ENCODE peak calls at places on chromosomes 2 and 18, in nine cellular contexts. Z is transverse colon, R is K562, H is stomach, P is A549, W is tibial nerve, L is ovary, S is sigmoid colon, D is suprapubic skin. G is an unnamed sample. For H3K4me1, the result is how much of the 10 kb centered on the place peaks cover.

GRCh38 chr2:126898636-126899035 is at the start of gene TEX51:
- DNase-seq in Z (no peak), R (no peak), H (peak), P (no peak), W (no peak), L (no peak), S (no peak), D (no peak), G (no peak)

GRCh38 chr2:121272596-121272995 is 12.4 kb downstream of the TFCP2L1 start:
- DNase-seq in Z (no peak), R (no peak), H (no peak), P (no peak), W (no peak), L (no peak), S (peak), D (peak), G (no peak)

GRCh38 chr2:37566517-37566961 is 104.9 kb downstream of the CDC42EP3 start:
- DNase-seq in Z (no peak), R (no peak), H (no peak), P (no peak), W (peak), L (no peak), S (no peak), D (no peak), G (no peak)

GRCh38 chr2:219551412-219551811 is 7.6 kb downstream of the TMEM198 start:
- DNase-seq in Z (no peak), R (peak), H (no peak), P (no peak), W (no peak), L (peak), S (no peak), D (no peak), G (no peak)

GRCh38 chr2:88729061-88729745 is 37.7 kb downstream of the RPIA start:
- DNase-seq in Z (no peak), R (no peak), H (no peak), P (no peak), W (no peak), L (no peak), S (no peak), D (no peak), G (no peak)

GRCh38 chr2:44713170-44713569 is 228.3 kb upstream of the SIX3 start:
- DNase-seq in Z (peak), R (no peak), H (no peak), P (no peak), W (no peak), L (no peak), S (no peak), D (no peak), G (no peak)

GRCh38 chr18:75544496-75544895 is 117.0 kb upstream of the SMIM21 start:
- DNase-seq in Z (no peak), R (no peak), H (no peak), P (no peak), W (no peak), L (no peak), S (no peak), D (no peak), G (no peak)

GRCh38 chr2:76295762-76296161 is 585.0 kb upstream of the GCFC2 start:
- DNase-seq in Z (no peak), R (no peak), H (no peak), P (no peak), W (no peak), L (no peak), S (no peak), D (no peak), G (no peak)

GRCh38 chr2:30266051-30266621 is 34.8 kb downstream of the LBH start:
- DNase-seq in Z (peak), R (no peak), H (peak), P (no peak), W (no peak), L (no peak), S (no peak), D (no peak), G (peak)

GRCh38 chr2:172922294-172922693 is 153.4 kb upstream of the MAP3K20 start:
- DNase-seq in Z (no peak), R (no peak), H (no peak), P (no peak), W (no peak), L (no peak), S (no peak), D (no peak), G (no peak)

GRCh38 chr2:172924070-172924469 is 151.6 kb upstream of the MAP3K20 start:
- DNase-seq in Z (no peak), R (no peak), H (no peak), P (no peak), W (no peak), L (no peak), S (no peak), D (no peak), G (no peak)

GRCh38 chr2:172919732-172920131 is 155.9 kb upstream of the MAP3K20 start:
- DNase-seq in Z (no peak), R (no peak), H (no peak), P (no peak), W (no peak), L (no peak), S (no peak), D (no peak), G (no peak)

GRCh38 chr2:172925600-172925999 is 150.0 kb upstream of the MAP3K20 start:
- DNase-seq in Z (no peak), R (no peak), H (no peak), P (no peak), W (no peak), L (no peak), S (no peak), D (no peak), G (no peak)

DNA sequence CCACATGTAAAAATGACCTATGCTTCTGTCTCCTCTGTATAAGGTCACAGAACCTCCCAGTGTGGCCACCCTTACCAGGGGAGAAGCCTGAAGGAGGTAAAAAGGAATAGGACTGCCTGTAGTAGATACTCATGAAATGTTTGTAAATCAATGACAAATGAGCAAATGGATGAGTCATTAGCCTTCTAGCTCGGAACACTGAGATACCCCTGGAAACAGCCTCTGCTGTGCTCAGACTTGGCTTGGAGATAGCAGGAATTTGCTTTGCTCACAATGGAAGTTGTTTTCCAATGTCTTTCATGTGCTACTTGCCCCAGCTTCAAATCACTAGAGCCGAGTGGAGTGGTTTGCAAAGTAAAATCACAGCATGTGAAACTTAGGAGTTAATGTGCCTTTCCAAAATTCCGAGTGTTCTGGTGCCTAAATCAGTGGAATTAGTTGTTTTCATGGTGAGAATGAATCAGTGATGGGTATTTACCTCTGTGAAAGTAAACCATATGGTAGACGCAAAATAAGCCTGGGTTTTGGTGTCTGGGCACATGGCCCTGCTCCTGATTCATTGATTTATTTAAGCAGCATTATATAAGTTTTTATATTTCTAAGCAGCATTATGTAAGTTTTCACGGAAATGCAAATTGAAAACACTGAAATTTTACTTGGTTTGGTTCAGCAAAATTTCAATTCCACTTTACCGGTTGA is 154.0 kb upstream of the MAP3K20 start:
- DNase-seq in Z (no peak), R (no peak), H (no peak), P (no peak), W (no peak), L (no peak), S (no peak), D (no peak), G (no peak)
- TF ChIP-seq EP300 in Z (no peak), R (no peak), H (no peak), P (no peak), W (no peak), L (no peak), S (no peak), D (no peak), G (no peak)

DNA sequence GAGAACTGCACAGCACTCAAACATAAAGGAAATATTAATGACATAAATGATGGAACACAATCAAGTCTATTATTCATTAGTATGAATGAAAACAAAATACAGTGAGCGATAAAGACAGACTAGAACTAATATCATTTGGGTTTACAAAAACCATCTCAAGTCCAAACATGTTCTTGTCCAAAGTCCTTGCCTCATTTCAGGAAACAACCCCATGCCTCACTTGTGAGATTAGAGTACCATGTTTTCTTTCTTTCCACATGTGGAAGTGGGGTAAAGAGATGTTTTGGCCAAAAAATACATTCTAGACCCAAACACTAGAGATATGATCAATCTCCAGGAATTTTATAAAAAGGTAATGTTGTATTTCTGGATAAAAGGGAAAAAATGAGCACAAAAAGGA is 53.3 kb upstream of the NFE2L2 start:
- DNase-seq in Z (no peak), R (no peak), H (no peak), P (no peak), W (no peak), L (no peak), S (no peak), D (no peak), G (no peak)
- H3K4me1 ChIP-seq in Z (under half), R (under half), H (under half), P (under half), W (under half), L (under half), S (under half), D (under half), G (under half)

DNA sequence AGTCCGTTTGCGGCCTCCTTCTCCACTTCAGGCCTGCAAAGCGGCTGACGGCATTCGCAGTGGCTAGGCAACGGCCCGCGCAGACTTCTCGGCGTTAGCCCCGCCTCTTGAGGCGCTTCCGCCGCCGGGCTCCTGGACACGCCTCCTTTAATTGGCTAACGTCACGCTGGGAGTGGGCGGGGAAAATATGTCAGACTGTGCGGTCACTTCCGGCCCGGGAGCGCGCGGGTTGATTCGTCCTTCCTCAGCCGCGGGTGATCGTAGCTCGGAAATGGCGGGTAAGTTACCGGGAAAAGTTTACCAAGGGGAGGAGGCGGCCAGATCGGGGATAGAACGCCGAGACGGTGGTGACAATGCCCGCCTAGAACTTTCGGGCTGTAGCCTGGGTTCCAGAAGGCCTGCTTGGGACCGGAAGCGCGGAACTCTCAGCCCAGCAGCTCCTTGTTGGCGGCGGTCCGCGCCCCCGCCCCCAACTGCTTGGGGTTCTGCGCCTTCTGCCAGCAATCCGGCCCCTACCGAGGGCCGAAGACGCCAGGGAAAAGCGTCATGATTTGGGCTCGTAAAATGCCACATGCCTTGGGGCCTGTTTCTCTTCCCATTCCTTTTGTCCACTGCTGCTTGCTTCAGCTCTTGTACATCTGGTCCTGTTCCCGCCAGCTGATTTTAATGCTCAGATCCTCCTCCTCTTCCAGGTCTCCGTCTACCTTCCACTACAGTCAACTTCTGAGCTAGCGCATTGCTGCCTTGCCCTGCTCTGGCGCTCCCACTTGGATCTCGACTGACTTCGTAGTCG is at the start of gene HAT1:
- DNase-seq in Z (peak), R (peak), H (peak), P (peak), W (peak), L (peak), S (peak), D (peak), G (peak)
- TF ChIP-seq POLR2A in Z (peak), R (peak), H (no peak), P (peak), W (peak), L (peak), S (peak), D (peak), G (peak)

GRCh38 chr2:165057308-165057707 is 102.0 kb upstream of the SLC38A11 start:
- DNase-seq in Z (no peak), R (no peak), H (no peak), P (no peak), W (no peak), L (no peak), S (no peak), D (no peak), G (no peak)

GRCh38 chr2:165055081-165055879 is 100.0 kb upstream of the SLC38A11 start:
- DNase-seq in Z (no peak), R (no peak), H (no peak), P (no peak), W (no peak), L (no peak), S (no peak), D (no peak), G (no peak)

GRCh38 chr2:165057931-165058330 is 102.6 kb upstream of the SLC38A11 start:
- DNase-seq in Z (no peak), R (no peak), H (no peak), P (no peak), W (no peak), L (no peak), S (no peak), D (no peak), G (no peak)

GRCh38 chr2:165056585-165056984 is 101.3 kb upstream of the SLC38A11 start:
- DNase-seq in Z (no peak), R (no peak), H (no peak), P (no peak), W (no peak), L (no peak), S (no peak), D (no peak), G (no peak)

DNA sequence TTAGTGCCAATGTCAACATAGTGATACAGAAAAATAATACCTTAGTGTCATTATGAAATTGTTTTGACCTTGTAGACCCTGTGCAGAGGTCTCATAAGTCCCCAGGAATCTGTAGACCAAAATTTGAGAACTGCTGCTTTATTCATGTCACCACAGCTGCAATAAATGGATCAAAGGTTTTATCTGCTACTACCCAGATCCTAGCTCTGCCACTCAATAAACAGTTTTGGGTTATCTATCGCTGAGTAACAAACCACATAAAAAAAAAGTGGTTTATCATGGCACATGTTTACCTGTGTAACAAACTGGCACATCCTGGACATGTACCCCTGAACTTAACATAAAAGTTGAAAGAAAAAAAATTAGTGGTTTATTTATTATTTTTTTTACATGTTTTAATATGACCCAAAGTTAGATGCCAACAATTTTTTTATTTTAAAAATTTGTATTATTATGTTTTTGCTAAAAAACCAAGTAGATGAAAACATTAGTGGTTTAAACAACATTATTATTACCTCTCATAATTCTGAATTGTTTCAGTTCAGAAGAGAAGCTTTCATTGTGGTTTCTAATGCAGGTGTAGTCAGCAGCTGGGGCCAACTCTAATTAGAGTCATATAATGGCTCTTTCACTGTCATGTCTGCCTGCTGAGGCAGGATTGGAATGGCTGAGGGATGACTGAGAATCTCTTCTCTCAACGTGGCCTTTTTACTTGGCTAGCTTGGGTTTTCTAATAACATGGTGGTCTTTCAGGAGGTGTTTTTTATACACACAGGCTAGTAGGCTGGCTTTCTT is 103.3 kb upstream of the SLC38A11 start:
- DNase-seq in Z (no peak), R (no peak), H (no peak), P (no peak), W (no peak), L (no peak), S (no peak), D (no peak), G (no peak)
- TF ChIP-seq EP300 in Z (no peak), R (no peak), H (no peak), P (no peak), W (no peak), L (no peak), S (no peak), D (no peak), G (no peak)

DNA sequence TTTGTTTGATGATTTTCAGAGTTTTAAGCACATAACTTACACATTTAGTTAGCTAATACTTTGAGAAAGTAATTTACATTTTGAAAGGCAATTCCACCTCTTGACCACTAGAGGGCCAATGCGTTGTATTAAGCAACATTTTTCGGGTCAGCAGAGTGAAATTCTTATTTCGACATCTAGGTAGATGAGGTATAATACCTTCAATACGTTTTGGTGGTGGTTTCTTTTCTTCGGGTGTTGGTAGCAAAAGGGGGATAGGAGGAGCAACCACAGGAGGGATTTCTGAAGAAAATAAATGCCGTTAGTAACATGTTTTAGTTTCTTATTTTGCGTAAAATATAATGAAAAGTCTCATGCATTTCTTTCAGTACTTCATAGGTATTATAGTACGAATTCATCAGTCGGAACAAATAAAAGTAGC is 106.3 kb downstream of the TTN start:
- DNase-seq in Z (no peak), R (peak), H (no peak), P (peak), W (no peak), L (no peak), S (no peak), D (no peak), G (no peak)
- H3K4me1 ChIP-seq in Z (under half), R (under half), H (under half), P (under half), W (under half), L (under half), S (under half), D (under half), G (under half)

GRCh38 chr2:10302479-10303173 is at the start of gene HPCAL1:
- DNase-seq in Z (peak), R (peak), H (peak), P (peak), W (peak), L (peak), S (peak), D (peak), G (peak)
- TF ChIP-seq POLR2A in Z (peak), R (peak), H (no peak), P (peak), W (peak), L (peak), S (peak), D (peak), G (no peak)